ENCODE peak calls at places on chromosome 16, in seven cellular contexts. Y is adrenal gland, M is neuronal stem cell, B is suprapubic skin, P is cardiac muscle cell, S is endodermal cell, H is stomach. I is an unnamed sample.

GRCh38 chr16:70662991-70663523 is 16.7 kb downstream of the IL34 start:
- DNase-seq in Y (no peak), M (no peak), B (no peak), P (no peak), S (no peak), H (no peak), I (no peak)

GRCh38 chr16:11972128-11972527 is 4.4 kb upstream of the SNX29 start:
- DNase-seq in Y (peak), M (no peak), B (no peak), P (peak), S (peak), H (no peak), I (no peak)

GRCh38 chr16:75074920-75075687 is 41.5 kb downstream of the LDHD start:
- DNase-seq in Y (peak), M (no peak), B (no peak), P (peak), S (no peak), H (peak), I (no peak)

GRCh38 chr16:81599034-81599744 is 154.6 kb downstream of the CMIP start:
- DNase-seq in Y (no peak), M (no peak), B (no peak), P (no peak), S (no peak), H (peak), I (no peak)

GRCh38 chr16:84616515-84616914 is 1.4 kb downstream of the COTL1 start:
- DNase-seq in Y (no peak), M (no peak), B (no peak), P (no peak), S (no peak), H (no peak), I (no peak)

GRCh38 chr16:81921415-81921814 is 89.9 kb downstream of the SDR42E1 start:
- DNase-seq in Y (no peak), M (no peak), B (no peak), P (no peak), S (no peak), H (peak), I (no peak)

GRCh38 chr16:28320741-28321140 is 28.4 kb downstream of the SBK1 start:
- DNase-seq in Y (no peak), M (no peak), B (no peak), P (no peak), S (no peak), H (no peak), I (no peak)

GRCh38 chr16:85712841-85713240 is 24.1 kb upstream of the GINS2 start:
- DNase-seq in Y (no peak), M (no peak), B (no peak), P (no peak), S (no peak), H (no peak), I (no peak)

GRCh38 chr16:7055443-7055842 is 277.2 kb upstream of the RBFOX1 start:
- DNase-seq in Y (no peak), M (no peak), B (no peak), P (no peak), S (no peak), H (no peak), I (no peak)

GRCh38 chr16:84618428-84619102 is 687 bp upstream of the COTL1 start:
- DNase-seq in Y (peak), M (peak), B (no peak), P (peak), S (peak), H (no peak), I (no peak)

GRCh38 chr16:48965391-48965790 is 316.2 kb downstream of the CBLN1 start:
- DNase-seq in Y (no peak), M (no peak), B (no peak), P (no peak), S (no peak), H (no peak), I (no peak)

GRCh38 chr16:25374556-25374955 is 116.9 kb upstream of the ZKSCAN2 start:
- DNase-seq in Y (no peak), M (no peak), B (no peak), P (no peak), S (peak), H (no peak), I (no peak)

GRCh38 chr16:87212026-87212425 is 105.2 kb downstream of the C16orf95 start:
- DNase-seq in Y (no peak), M (no peak), B (no peak), P (no peak), S (no peak), H (no peak), I (peak)

GRCh38 chr16:54290203-54291106 is 3.9 kb upstream of the IRX3 start:
- DNase-seq in Y (no peak), M (peak), B (no peak), P (no peak), S (peak), H (no peak), I (no peak)

GRCh38 chr16:9119795-9120194 is 28.4 kb downstream of the HAPSTR1 start:
- DNase-seq in Y (peak), M (no peak), B (peak), P (peak), S (no peak), H (no peak), I (peak)

GRCh38 chr16:50002190-50002589 is 22.8 kb upstream of the CNEP1R1 start:
- DNase-seq in Y (no peak), M (no peak), B (no peak), P (no peak), S (no peak), H (no peak), I (no peak)

GRCh38 chr16:15779664-15780351 is 77.0 kb downstream of the MYH11 start:
- DNase-seq in Y (no peak), M (no peak), B (no peak), P (no peak), S (no peak), H (no peak), I (no peak)

GRCh38 chr16:87689956-87690465 is 75.8 kb downstream of the KLHDC4 start:
- DNase-seq in Y (no peak), M (no peak), B (no peak), P (no peak), S (no peak), H (no peak), I (no peak)

GRCh38 chr16:54287758-54288591 is 1.4 kb upstream of the IRX3 start:
- DNase-seq in Y (no peak), M (peak), B (no peak), P (no peak), S (peak), H (no peak), I (no peak)

GRCh38 chr16:50585331-50585776 is 37.2 kb downstream of the NKD1 start:
- DNase-seq in Y (peak), M (no peak), B (peak), P (peak), S (no peak), H (peak), I (no peak)

GRCh38 chr16:30340621-30341020 is 14.5 kb downstream of the CD2BP2 start:
- DNase-seq in Y (no peak), M (no peak), B (no peak), P (no peak), S (no peak), H (no peak), I (no peak)

GRCh38 chr16:79598341-79599181 is 2.0 kb downstream of the MAF start:
- DNase-seq in Y (peak), M (peak), B (no peak), P (peak), S (peak), H (peak), I (peak)

GRCh38 chr16:86901483-86901882 is 323.1 kb downstream of the FOXL1 start:
- DNase-seq in Y (peak), M (no peak), B (peak), P (peak), S (no peak), H (no peak), I (no peak)

GRCh38 chr16:4260360-4260759 is 12.5 kb downstream of the TFAP4 start:
- DNase-seq in Y (no peak), M (no peak), B (no peak), P (no peak), S (no peak), H (peak), I (no peak)

GRCh38 chr16:85234310-85235235 is 122.3 kb upstream of the CIBAR2 start:
- DNase-seq in Y (peak), M (peak), B (peak), P (peak), S (peak), H (peak), I (peak)

GRCh38 chr16:85238233-85238647 is 126.0 kb upstream of the CIBAR2 start:
- DNase-seq in Y (no peak), M (no peak), B (no peak), P (peak), S (peak), H (peak), I (peak)

GRCh38 chr16:29926675-29927522 is 873 bp upstream of the KCTD13 start:
- DNase-seq in Y (peak), M (no peak), B (no peak), P (no peak), S (peak), H (no peak), I (no peak)

GRCh38 chr16:68292425-68292824 is 18.3 kb downstream of the SLC7A6OS start:
- DNase-seq in Y (no peak), M (no peak), B (no peak), P (no peak), S (no peak), H (no peak), I (no peak)

GRCh38 chr16:57657228-57657627 is 10.9 kb upstream of the ADGRG3 start:
- DNase-seq in Y (no peak), M (no peak), B (no peak), P (no peak), S (no peak), H (no peak), I (no peak)
- H3K4me3 ChIP-seq in Y (no peak), M (no peak), B (no peak), P (no peak), S (no peak), H (no peak), I (no peak)

DNA sequence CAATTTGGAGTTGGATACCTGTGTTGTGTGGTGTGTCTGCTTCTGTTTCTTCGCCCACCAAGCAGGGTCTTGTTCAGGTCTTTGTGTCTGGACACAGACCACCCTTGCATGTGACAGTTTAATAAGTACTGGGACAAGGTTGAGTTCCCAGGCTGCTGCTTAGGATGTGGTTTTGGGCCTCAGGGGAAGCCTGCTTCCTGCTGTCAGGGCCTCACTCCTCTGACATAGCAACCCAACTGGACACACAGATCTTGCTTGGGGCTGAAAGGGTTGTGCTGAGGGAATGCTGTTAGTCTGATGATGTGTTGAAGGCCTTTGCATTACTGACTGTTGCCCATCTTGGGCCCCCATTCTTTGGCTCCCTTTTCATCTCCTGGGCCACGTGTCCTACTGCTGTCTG is 4.8 kb upstream of the TGFB1I1 start:
- DNase-seq in Y (no peak), M (no peak), B (no peak), P (peak), S (no peak), H (no peak), I (no peak)
- H3K27ac ChIP-seq in Y (no peak), M (no peak), B (no peak), P (no peak), S (no peak), H (no peak), I (no peak)

DNA sequence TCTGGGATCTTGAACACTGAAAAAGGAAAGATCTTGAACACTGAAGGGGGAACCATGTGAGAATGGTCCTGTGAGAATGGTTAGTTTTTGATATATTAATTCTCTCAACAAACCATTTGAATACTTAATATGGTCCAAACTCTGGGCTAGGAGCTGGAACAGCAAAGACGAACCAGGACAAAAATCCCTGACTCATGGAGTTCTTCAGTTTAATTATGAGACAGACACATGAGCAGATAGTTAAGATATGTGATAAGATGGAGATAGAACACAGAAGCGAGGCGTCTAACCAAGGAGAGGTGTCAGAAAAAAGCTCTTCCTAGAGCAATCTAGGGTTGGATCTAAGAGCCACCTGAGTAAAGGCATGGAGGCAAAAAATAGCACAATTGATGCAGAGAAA is 1.6 kb downstream of the CKLF start:
- DNase-seq in Y (no peak), M (no peak), B (no peak), P (no peak), S (no peak), H (no peak), I (no peak)
- H3K4me3 ChIP-seq in Y (no peak), M (no peak), B (peak), P (no peak), S (peak), H (peak), I (peak)

GRCh38 chr16:684067-684794 is at the start of gene JMJD8:
- DNase-seq in Y (peak), M (peak), B (peak), P (peak), S (peak), H (peak), I (peak)
- H3K27ac ChIP-seq in Y (peak), M (peak), B (peak), P (peak), S (peak), H (peak), I (peak)

I was measured in tibial nerve.